ENCODE peak calls at places on chromosomes 5 and 9, in eight cellular contexts. Y is hepatocyte, Z is fibroblast of lung, K is MM.1S, E is HCT116, D is GM23338, B is keratinocyte, R is PC-3. W is an unnamed sample.

GRCh38 chr5:148979104-148979723 is 83.6 kb downstream of the SH3TC2 start:
- DNase-seq in Z (no peak), E (no peak), D (no peak), R (peak; percentile 95), B (no peak), Y (no peak), K (no peak), W (no peak)

GRCh38 chr5:135714126-135714894 is 120.2 kb upstream of the SLC25A48 start:
- DNase-seq in K (no peak), R (no peak), B (no peak), Y (no peak), Z (no peak), D (no peak), E (no peak), W (no peak)

GRCh38 chr5:137254153-137254552 is 245.0 kb downstream of the SPOCK1 start:
- DNase-seq in K (no peak), Y (no peak), B (no peak), Z (no peak), D (no peak), E (no peak), R (no peak), W (no peak)

GRCh38 chr5:18465833-18466681 is 831.8 kb downstream of the TAF11L14 start:
- DNase-seq in Z (peak; percentile 56), B (peak; percentile 15), Y (peak; percentile 62), E (no peak), K (peak; percentile 62), D (peak; percentile 93), R (peak; percentile 82), W (peak; percentile 63)

GRCh38 chr9:127812009-127812408 is 9.3 kb downstream of the FPGS start:
- DNase-seq in D (no peak), R (no peak), K (no peak), Y (no peak), Z (no peak), E (no peak), B (no peak), W (no peak)

GRCh38 chr5:147578228-147579024 is 68.6 kb upstream of the DPYSL3 start:
- DNase-seq in Z (peak; percentile 78), Y (peak; percentile 74), K (peak; percentile 41), E (peak; percentile 41), B (no peak), R (peak; percentile 72), D (peak; percentile 82), W (peak; percentile 19)

GRCh38 chr5:1001406-1002270 is 7.0 kb upstream of the NKD2 start:
- DNase-seq in K (no peak), D (no peak), R (no peak), Z (no peak), Y (no peak), E (no peak), B (no peak), W (no peak)

GRCh38 chr5:130385619-130386018 is 481.4 kb downstream of the CHSY3 start:
- DNase-seq in R (no peak), B (no peak), K (no peak), D (peak; percentile 3), Y (no peak), Z (no peak), E (no peak), W (no peak)

GRCh38 chr9:115117999-115118470 is at the start of gene TNC:
- DNase-seq in D (peak; percentile 81), K (no peak), B (no peak), E (no peak), Z (peak; percentile 89), R (peak; percentile 81), Y (peak; percentile 82), W (no peak)

GRCh38 chr9:88953401-88954029 is 37.8 kb upstream of the S1PR3 start:
- DNase-seq in E (no peak), B (no peak), D (no peak), R (no peak), Z (peak; percentile 49), Y (no peak), K (no peak), W (no peak)

GRCh38 chr5:77683171-77683732 is 44.7 kb upstream of the OTP start:
- DNase-seq in E (no peak), Z (no peak), K (no peak), R (no peak), Y (no peak), D (no peak), B (no peak), W (no peak)

GRCh38 chr5:1298723-1299510 is 4.0 kb upstream of the TERT start:
- DNase-seq in B (no peak), Z (no peak), R (no peak), D (no peak), Y (peak; percentile 3), E (no peak), K (no peak), W (no peak)

GRCh38 chr5:106649031-106649430 is 1021.7 kb downstream of the EFNA5 start:
- DNase-seq in K (no peak), Y (no peak), B (no peak), R (no peak), E (no peak), D (no peak), Z (no peak), W (no peak)

GRCh38 chr9:116859763-116860162 is 172.7 kb downstream of the TRIM32 start:
- DNase-seq in R (peak; percentile 65), E (no peak), D (no peak), Z (no peak), B (no peak), Y (peak; percentile 20), K (no peak), W (no peak)

GRCh38 chr9:105967798-105968197 is 273.5 kb downstream of the TMEM38B start:
- DNase-seq in Y (no peak), E (no peak), Z (no peak), K (no peak), B (no peak), D (no peak), R (no peak), W (peak; percentile 1)

GRCh38 chr5:107673368-107674136 is 2.8 kb upstream of the EFNA5 start:
- DNase-seq in Y (peak; percentile 95), B (no peak), K (peak; percentile 89), E (peak; percentile 86), R (peak; percentile 98), Z (peak; percentile 93), D (peak; percentile 96), W (peak; percentile 93)

GRCh38 chr9:78539904-78540303 is 243.0 kb downstream of the PSAT1 start:
- DNase-seq in K (no peak), Z (peak; percentile 46), R (peak; percentile 91), D (no peak), Y (no peak), E (no peak), B (no peak), W (no peak)

DNA sequence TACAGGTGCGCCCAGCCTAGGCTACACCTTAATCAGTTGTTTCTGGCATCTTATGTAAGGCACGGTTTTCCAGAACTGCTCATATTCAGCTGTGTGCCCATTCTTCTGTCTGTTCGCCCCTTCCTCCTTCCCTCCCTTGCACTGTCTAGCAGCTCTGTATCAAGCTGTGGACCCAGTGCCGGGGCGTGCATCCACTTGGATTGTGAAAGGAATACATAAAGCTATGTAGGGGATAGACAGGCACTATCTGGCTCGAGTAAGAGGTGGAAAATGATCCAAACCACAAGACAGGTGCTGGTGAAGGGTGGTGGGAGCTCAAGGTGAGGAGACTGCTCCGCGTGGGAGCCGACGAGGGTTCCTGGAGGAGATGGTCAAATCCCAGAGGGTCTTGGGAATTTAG is 2.0 kb downstream of the GLIPR2 start:
- DNase-seq in E (no peak), Z (no peak), Y (no peak), R (no peak), B (no peak), K (no peak), D (no peak), W (no peak)
- H3K79me2 ChIP-seq in E (no peaks in the 10 kb centered on the region), Z (no peaks in the 10 kb centered on the region), Y (no peaks in the 10 kb centered on the region), R (no peaks in the 10 kb centered on the region), B (no peaks in the 10 kb centered on the region), K (peaks cover 24% of the 10 kb centered on the region), D (no peaks in the 10 kb centered on the region), W (no peaks in the 10 kb centered on the region)

GRCh38 chr9:124465736-124466135 is 15.5 kb downstream of the ADGRD2 start:
- DNase-seq in Y (no peak), Z (no peak), E (no peak), K (no peak), B (no peak), R (no peak), D (no peak), W (no peak)

GRCh38 chr9:124467410-124468060 is 17.3 kb downstream of the ADGRD2 start:
- DNase-seq in B (no peak), Y (no peak), K (no peak), E (no peak), D (no peak), R (no peak), Z (no peak), W (no peak)

GRCh38 chr9:124457887-124458431 is 7.7 kb downstream of the ADGRD2 start:
- DNase-seq in D (no peak), Z (no peak), K (no peak), R (no peak), E (no peak), Y (no peak), B (no peak), W (no peak)

GRCh38 chr9:124458441-124458840 is 8.2 kb downstream of the ADGRD2 start:
- DNase-seq in Y (no peak), B (no peak), K (no peak), Z (no peak), E (no peak), R (no peak), D (no peak), W (no peak)

DNA sequence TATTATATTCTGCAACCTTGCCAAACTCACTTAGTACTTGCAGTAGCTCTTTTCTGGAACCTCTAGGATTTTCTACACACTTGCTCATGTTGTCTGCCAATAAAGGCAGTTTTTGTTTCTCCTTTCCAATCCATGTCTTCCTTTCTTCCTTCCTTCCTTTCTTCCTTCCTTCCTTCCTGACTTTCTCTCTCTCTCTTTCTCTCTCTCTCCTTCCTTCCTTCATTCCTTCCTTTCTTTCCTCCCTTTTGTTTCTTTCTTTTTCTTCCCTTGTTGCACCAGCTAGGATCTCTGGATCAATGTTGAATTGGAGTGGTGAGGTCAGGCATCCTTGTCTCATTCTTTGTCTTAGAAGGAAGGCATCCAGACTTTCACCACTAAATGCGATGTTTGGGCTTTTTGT is 12.5 kb downstream of the ADGRD2 start:
- DNase-seq in R (no peak), K (no peak), Z (no peak), Y (no peak), E (no peak), D (no peak), B (no peak), W (no peak)
- H3K79me2 ChIP-seq in R (no peaks in the 10 kb centered on the region), K (no peaks in the 10 kb centered on the region), Z (no peaks in the 10 kb centered on the region), Y (no peaks in the 10 kb centered on the region), E (no peaks in the 10 kb centered on the region), D (no peaks in the 10 kb centered on the region), B (no peaks in the 10 kb centered on the region), W (no peaks in the 10 kb centered on the region)

GRCh38 chr5:14225173-14225834 is 82.2 kb downstream of the TRIO start:
- DNase-seq in R (no peak), D (no peak), Y (no peak), Z (no peak), E (no peak), B (no peak), K (no peak), W (no peak)
- H3K79me2 ChIP-seq in R (peaks cover 99% of the 10 kb centered on the region), D (peaks cover 99% of the 10 kb centered on the region), Y (peaks cover 100% of the 10 kb centered on the region), Z (peaks cover 99% of the 10 kb centered on the region), E (peaks cover 94% of the 10 kb centered on the region), B (peaks cover 100% of the 10 kb centered on the region), K (peaks cover 62% of the 10 kb centered on the region), W (peaks cover 15% of the 10 kb centered on the region)

DNA sequence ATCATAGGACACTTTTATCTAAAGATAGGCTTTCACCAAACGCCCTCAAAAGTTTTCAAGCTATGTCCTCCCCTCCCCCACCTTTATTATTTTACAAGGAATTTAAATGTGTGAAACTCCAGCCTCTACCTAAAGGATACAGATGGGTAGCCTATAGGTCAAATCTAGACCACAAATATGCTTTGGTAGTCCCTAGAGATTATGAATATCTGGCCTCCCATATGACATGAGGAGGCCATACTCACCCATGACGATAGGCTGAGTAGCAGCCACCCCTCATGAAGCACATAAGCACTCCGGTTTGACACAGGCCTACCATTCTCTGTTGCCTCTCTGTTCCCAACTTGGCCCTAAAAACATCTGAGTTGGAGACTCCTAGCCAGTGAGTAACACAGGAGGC is 11.9 kb downstream of the SIL1 start:
- DNase-seq in E (no peak), D (no peak), Z (no peak), B (no peak), R (no peak), Y (no peak), K (no peak), W (no peak)
- H3K79me2 ChIP-seq in E (peaks cover 9% of the 10 kb centered on the region), D (no peaks in the 10 kb centered on the region), Z (no peaks in the 10 kb centered on the region), B (peaks cover 11% of the 10 kb centered on the region), R (no peaks in the 10 kb centered on the region), Y (peaks cover 61% of the 10 kb centered on the region), K (peaks cover 11% of the 10 kb centered on the region), W (no peaks in the 10 kb centered on the region)

W was measured in OCI-LY7.